ENCODE peak calls at places on chromosomes 11 and 22, in four cellular contexts. Z is transverse colon, B is GM06990, R is AG10803. E is an unnamed sample.

GRCh38 chr11:85941380-85941973 is 86.3 kb downstream of the CCDC83 start:
- DNase-seq in Z (peak), B (no peak), R (peak), E (peak)

GRCh38 chr22:38347944-38348750 is 30.9 kb upstream of the CSNK1E start:
- DNase-seq in Z (peak), B (no peak), R (peak), E (no peak)

GRCh38 chr11:69641681-69642548 is 959 bp downstream of the CCND1 start:
- DNase-seq in Z (no peak), B (no peak), R (no peak), E (no peak)

GRCh38 chr11:35550374-35551036 is 25.1 kb upstream of the PAMR1 start:
- DNase-seq in Z (no peak), B (no peak), R (peak), E (no peak)

GRCh38 chr22:24948356-24949202 is 2.1 kb upstream of the LHFPL7 start:
- DNase-seq in Z (no peak), B (no peak), R (no peak), E (no peak)

GRCh38 chr22:47780281-47780875 is 1017.9 kb downstream of the TBC1D22A start:
- DNase-seq in Z (no peak), B (no peak), R (no peak), E (no peak)

GRCh38 chr11:1919428-1920127 is at the start of gene TNNT3:
- DNase-seq in Z (no peak), B (no peak), R (no peak), E (no peak)

GRCh38 chr22:20388200-20388599 is 5.8 kb upstream of the ZNF74 start:
- DNase-seq in Z (no peak), B (no peak), R (no peak), E (no peak)

GRCh38 chr11:72750556-72751292 is 1.5 kb downstream of the ARAP1 start:
- DNase-seq in Z (peak), B (no peak), R (no peak), E (no peak)

GRCh38 chr11:82676483-82677094 is 57.1 kb downstream of the FAM181B start:
- DNase-seq in Z (no peak), B (no peak), R (no peak), E (no peak)

GRCh38 chr11:92180664-92181251 is 43.9 kb upstream of the FAT3 start:
- DNase-seq in Z (no peak), B (no peak), R (peak), E (no peak)

GRCh38 chr11:19055016-19055415 is 5.5 kb downstream of the MRGPRX2 start:
- DNase-seq in Z (no peak), B (no peak), R (no peak), E (no peak)

GRCh38 chr11:13011366-13012036 is 2.4 kb downstream of the RASSF10 start:
- DNase-seq in Z (no peak), B (no peak), R (no peak), E (no peak)

GRCh38 chr22:19182472-19183157 is 4.1 kb upstream of the SLC25A1 start:
- DNase-seq in Z (no peak), B (no peak), R (no peak), E (no peak)

GRCh38 chr22:36373258-36373579 is 14.5 kb downstream of the MYH9 start:
- DNase-seq in Z (no peak), B (no peak), R (no peak), E (no peak)

GRCh38 chr11:108199446-108200321 is 22.8 kb downstream of the NPAT start:
- DNase-seq in Z (no peak), B (no peak), R (peak), E (peak)

GRCh38 chr11:1392111-1392510 is 2.4 kb downstream of the BRSK2 start:
- DNase-seq in Z (no peak), B (no peak), R (no peak), E (no peak)

GRCh38 chr11:86696451-86696850 is 24.0 kb upstream of the ME3 start:
- DNase-seq in Z (no peak), B (no peak), R (no peak), E (no peak)

GRCh38 chr11:1082346-1082727 is 7.7 kb downstream of the MUC2 start:
- DNase-seq in Z (no peak), B (no peak), R (no peak), E (no peak)

GRCh38 chr11:20161230-20161918 is 1.1 kb upstream of the DBX1 start:
- DNase-seq in Z (no peak), B (no peak), R (no peak), E (no peak)

GRCh38 chr11:15867886-15868285 is 488.5 kb downstream of the SOX6 start:
- DNase-seq in Z (no peak), B (no peak), R (no peak), E (no peak)

GRCh38 chr22:37486224-37486845 is at the start of gene MFNG:
- DNase-seq in Z (peak), B (peak), R (no peak), E (peak)

GRCh38 chr22:37818397-37819099 is 4.6 kb upstream of the GALR3 start:
- DNase-seq in Z (peak), B (peak), R (no peak), E (no peak)

GRCh38 chr22:28314959-28315358 is 364.7 kb downstream of the TTC28 start:
- DNase-seq in Z (no peak), B (no peak), R (no peak), E (no peak)

GRCh38 chr22:43516386-43516785 is 104.6 kb downstream of the MPPED1 start:
- DNase-seq in Z (no peak), B (no peak), R (no peak), E (no peak)

GRCh38 chr11:3152471-3153110 is 12.5 kb downstream of the OSBPL5 start:
- DNase-seq in Z (no peak), B (no peak), R (no peak), E (no peak)

GRCh38 chr11:35791088-35791958 is 128.7 kb downstream of the TRIM44 start:
- DNase-seq in Z (no peak), B (no peak), R (no peak), E (no peak)

GRCh38 chr22:34943830-34944229 is 122.1 kb upstream of the ISX start:
- DNase-seq in Z (no peak), B (no peak), R (no peak), E (no peak)

GRCh38 chr22:27461470-27461869 is 340.1 kb downstream of the MN1 start:
- DNase-seq in Z (no peak), B (no peak), R (peak), E (no peak)

GRCh38 chr22:50738649-50739227 is 734 bp downstream of the ACR start:
- DNase-seq in Z (no peak), B (no peak), R (no peak), E (no peak)

GRCh38 chr11:111026241-111026640 is 219.3 kb upstream of the POU2AF2 start:
- DNase-seq in Z (no peak), B (no peak), R (no peak), E (no peak)

DNA sequence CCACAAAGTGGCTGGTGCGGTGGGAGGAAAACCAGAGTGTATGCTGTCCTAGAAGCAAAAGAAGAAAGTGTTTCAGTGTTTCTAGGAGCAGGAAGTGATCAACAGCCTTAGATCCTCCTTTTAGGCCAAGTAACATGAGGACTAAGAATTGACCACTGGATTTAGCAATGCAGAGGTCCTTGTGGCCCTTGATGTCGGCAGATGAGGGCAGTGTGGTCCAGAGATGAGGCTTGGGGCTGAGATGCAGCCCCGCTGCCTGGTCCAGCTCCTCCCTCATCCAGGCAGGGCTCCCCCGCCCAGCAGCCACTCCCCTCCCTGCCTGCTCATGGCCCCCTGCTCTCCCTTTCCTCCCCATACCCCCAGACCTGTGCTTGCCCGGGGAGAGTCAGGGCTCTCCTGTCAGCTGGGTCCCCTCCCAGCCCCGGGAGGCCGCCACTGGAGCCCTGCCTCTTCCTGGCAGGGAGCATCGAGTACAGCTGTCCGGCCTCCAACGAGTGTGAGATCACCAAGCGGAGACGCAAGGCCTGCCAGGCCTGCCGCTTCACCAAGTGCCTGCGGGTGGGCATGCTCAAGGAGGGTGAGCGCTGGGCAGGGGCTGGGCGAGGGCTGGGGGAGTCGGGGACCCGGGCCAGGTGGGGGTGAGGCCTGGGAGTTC is 3.7 kb downstream of the TRMT112 start:
- DNase-seq in Z (peak), B (no peak), R (peak), E (no peak)
- TF ChIP-seq CTCF in Z (no peak), B (no peak), R (no peak), E (no peak)

DNA sequence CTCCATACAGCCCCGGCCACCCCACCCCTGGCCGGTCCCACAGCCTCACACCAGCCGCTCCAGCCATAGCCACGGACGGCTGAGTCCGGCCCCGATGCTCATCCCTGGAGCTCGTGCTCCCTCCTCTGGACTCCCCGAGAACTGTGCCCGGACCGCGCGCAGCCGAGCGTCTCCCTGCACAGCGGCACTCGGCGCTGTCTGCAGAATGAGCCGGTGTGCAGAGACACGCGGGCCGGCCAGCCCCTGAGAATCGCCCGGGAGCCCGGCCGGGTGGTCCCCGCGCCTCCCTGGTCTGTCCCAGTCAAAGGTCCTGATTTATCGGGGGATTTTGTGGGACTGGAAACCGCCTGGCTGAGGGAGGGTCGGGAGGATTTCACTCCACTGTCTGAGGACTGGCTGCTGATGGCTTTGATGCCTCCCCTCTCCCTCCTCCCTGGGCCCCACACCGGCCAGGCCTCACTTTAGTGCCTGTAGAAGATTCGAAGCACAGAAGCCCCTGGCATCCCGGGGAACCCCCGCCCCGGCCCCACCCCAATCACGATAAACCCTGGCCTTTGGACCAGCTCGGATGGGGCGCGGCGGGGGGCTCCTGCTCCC is 102.7 kb downstream of the BRD1 start:
- DNase-seq in Z (peak), B (peak), R (peak), E (peak)
- TF ChIP-seq CTCF in Z (peak), B (peak), R (peak), E (peak)

GRCh38 chr11:96091476-96091875 is 167.6 kb upstream of the MTMR2 start:
- DNase-seq in Z (no peak), B (no peak), R (no peak), E (peak)
- TF ChIP-seq CTCF in Z (no peak), B (peak), R (peak), E (peak)

GRCh38 chr11:21988477-21988876 is 204.4 kb upstream of the ANO5 start:
- DNase-seq in Z (no peak), B (no peak), R (no peak), E (no peak)
- TF ChIP-seq CTCF in Z (no peak), B (no peak), R (no peak), E (no peak)

E was measured in GM12864.